ENCODE peak calls at places on chromosomes 1 and 21, in nine cellular contexts. C is A549, H is H9, S is kidney epithelial cell, M is stomach, E is pancreas, P is heart right ventricle, Y is suprapubic skin, R is left ventricle myocardium inferior. X is an unnamed sample.

GRCh38 chr1:97726386-97726785 is 194.4 kb downstream of the DPYD start:
- DNase-seq in C (no peak), H (no peak), S (no peak), M (no peak), E (no peak), P (no peak), Y (no peak), R (no peak), X (no peak)

GRCh38 chr1:196309386-196309785 is 298.9 kb downstream of the KCNT2 start:
- DNase-seq in C (no peak), H (no peak), S (no peak), M (no peak), E (no peak), P (no peak), Y (no peak), R (no peak), X (no peak)

GRCh38 chr1:65812065-65812464 is 19.4 kb downstream of the PDE4B start:
- DNase-seq in C (no peak), H (no peak), S (peak), M (no peak), E (no peak), P (peak), Y (no peak), R (peak), X (no peak)

GRCh38 chr1:14516974-14517812 is 81.3 kb upstream of the KAZN start:
- DNase-seq in C (no peak), H (no peak), S (peak), M (no peak), E (no peak), P (no peak), Y (no peak), R (no peak), X (no peak)

GRCh38 chr1:97934491-97934890 is 13.7 kb upstream of the DPYD start:
- DNase-seq in C (no peak), H (no peak), S (no peak), M (no peak), E (no peak), P (no peak), Y (no peak), R (no peak), X (no peak)

GRCh38 chr1:172906778-172907592 is 143.8 kb downstream of the TNFSF18 start:
- DNase-seq in C (no peak), H (no peak), S (peak), M (no peak), E (no peak), P (no peak), Y (no peak), R (no peak), X (no peak)

GRCh38 chr1:160681067-160681890 is 30.3 kb downstream of the CD48 start:
- DNase-seq in C (peak), H (peak), S (no peak), M (peak), E (no peak), P (peak), Y (peak), R (peak), X (peak)

GRCh38 chr21:13937236-13937635 is 273.5 kb downstream of the LIPI start:
- DNase-seq in C (no peak), H (no peak), S (no peak), M (no peak), E (peak), P (no peak), Y (no peak), R (no peak), X (no peak)

DNA sequence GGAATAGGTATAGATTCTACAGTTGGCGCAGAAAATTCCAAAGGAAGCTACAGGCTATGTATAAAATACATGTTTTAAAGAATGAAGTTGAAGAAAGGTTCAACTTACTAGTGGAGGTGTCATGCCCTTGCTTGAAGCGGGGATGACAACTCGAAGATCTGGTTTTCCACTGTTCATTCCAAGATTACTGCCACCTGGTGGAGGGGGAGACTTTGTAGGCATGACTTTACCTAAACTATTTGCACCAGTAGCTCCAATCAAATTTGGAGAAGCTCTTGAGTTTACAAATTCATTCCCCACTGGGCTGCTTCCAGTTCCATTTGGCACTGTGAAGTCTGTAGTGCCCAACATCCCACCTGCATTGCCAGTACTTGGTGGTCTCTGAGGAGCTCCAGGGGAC is 81.7 kb downstream of the AXDND1 start:
- DNase-seq in C (no peak), H (peak), S (no peak), M (no peak), E (no peak), P (no peak), Y (no peak), R (no peak), X (no peak)
- TF ChIP-seq CTCF in C (peak), H (peak), S (peak), M (no peak), E (no peak), P (no peak), Y (no peak), R (no peak), X (no peak)

DNA sequence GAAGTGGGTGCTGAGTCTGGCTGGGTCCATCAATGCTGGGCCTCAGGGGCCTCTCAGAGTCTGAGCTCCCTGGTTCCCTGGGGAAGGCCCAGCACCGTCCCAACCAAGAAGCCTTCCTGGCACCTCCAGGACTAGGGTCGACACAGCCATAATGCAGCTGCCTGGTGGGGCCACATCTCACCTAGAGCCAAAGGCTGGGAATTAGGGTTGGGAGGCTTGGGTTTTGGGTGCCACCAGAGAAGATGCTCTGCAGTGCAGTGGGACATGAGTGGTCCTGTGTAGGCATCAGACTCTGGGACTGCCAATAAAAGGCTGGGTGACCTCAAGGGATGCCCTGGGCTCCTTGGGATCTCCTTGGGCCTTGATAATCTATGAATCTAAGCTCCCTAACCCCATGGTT is 2.5 kb downstream of the MYBPH start:
- DNase-seq in C (no peak), H (no peak), S (no peak), M (no peak), E (no peak), P (no peak), Y (peak), R (no peak), X (no peak)
- TF ChIP-seq CTCF in C (no peak), H (no peak), S (no peak), M (no peak), E (no peak), P (no peak), Y (no peak), R (no peak), X (no peak)

GRCh38 chr1:109396971-109397370 is 747 bp downstream of the SORT1 start:
- DNase-seq in C (no peak), H (no peak), S (no peak), M (no peak), E (no peak), P (no peak), Y (no peak), R (no peak), X (no peak)

GRCh38 chr1:109396513-109396839 is 1.2 kb downstream of the SORT1 start:
- DNase-seq in C (no peak), H (no peak), S (no peak), M (no peak), E (no peak), P (no peak), Y (no peak), R (no peak), X (no peak)

GRCh38 chr1:109399326-109399957 is 1.7 kb upstream of the SORT1 start:
- DNase-seq in C (peak), H (no peak), S (no peak), M (no peak), E (no peak), P (peak), Y (no peak), R (no peak), X (peak)

GRCh38 chr1:109398343-109399225 is 866 bp upstream of the SORT1 start:
- DNase-seq in C (no peak), H (no peak), S (no peak), M (no peak), E (no peak), P (no peak), Y (no peak), R (no peak), X (no peak)

GRCh38 chr1:109397451-109398342 is at the start of gene SORT1:
- DNase-seq in C (peak), H (peak), S (peak), M (peak), E (peak), P (peak), Y (peak), R (peak), X (peak)
- TF ChIP-seq CTCF in C (no peak), H (peak), S (peak), M (no peak), E (no peak), P (peak), Y (no peak), R (no peak), X (no peak)

DNA sequence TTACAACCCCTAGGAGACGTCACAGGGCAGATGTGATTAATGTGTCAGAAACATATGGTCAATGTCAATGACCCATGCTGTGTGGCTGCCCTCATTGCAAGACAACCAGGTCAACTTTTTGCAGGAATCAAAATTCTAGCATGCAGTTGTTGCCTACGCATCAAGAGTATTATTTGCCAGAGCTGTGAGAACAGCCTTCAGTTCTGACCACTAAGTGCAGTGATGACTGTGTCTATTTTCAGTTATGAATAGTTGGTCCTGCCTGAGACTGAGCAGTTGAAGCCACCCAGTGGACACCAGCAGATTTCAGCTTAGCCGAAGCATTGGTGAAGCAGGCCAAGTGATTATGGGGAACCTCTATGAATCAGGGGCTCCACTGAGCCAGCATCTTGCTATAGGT is 47.3 kb downstream of the LYPLAL1 start:
- DNase-seq in C (no peak), H (no peak), S (no peak), M (no peak), E (no peak), P (peak), Y (no peak), R (no peak), X (no peak)
- TF ChIP-seq CTCF in C (no peak), H (no peak), S (no peak), M (no peak), E (no peak), P (peak), Y (no peak), R (peak), X (no peak)

GRCh38 chr21:37365657-37366487 is 701 bp upstream of the DYRK1A start:
- DNase-seq in C (peak), H (peak), S (no peak), M (peak), E (peak), P (peak), Y (peak), R (peak), X (peak)
- TF ChIP-seq CTCF in C (no peak), H (no peak), S (no peak), M (no peak), E (no peak), P (no peak), Y (no peak), R (no peak), X (no peak)

DNA sequence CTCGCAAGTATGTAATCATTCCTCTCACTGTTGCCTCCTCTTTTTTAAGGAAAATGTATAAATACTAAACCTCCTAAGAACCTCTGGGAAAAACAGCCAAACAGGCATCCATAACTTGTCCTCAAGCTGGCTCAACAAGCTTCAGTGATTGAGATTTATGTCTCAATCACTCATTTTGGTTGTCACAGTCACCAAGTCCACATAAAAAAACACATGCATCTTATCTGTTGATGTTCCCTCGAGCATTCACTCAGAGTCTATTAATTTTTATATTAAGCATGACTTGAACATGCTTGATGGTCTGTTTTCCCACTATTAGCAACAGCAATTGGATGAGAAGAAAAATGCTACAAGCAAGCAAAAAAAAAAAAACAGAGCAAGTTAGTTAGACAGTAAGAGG is 254.4 kb downstream of the RGS7 start:
- DNase-seq in C (no peak), H (no peak), S (no peak), M (no peak), E (no peak), P (no peak), Y (no peak), R (no peak), X (no peak)
- TF ChIP-seq CTCF in C (no peak), H (no peak), S (no peak), M (no peak), E (no peak), P (no peak), Y (no peak), R (no peak), X (no peak)

X was measured in nephron progenitor cell.